ENCODE peak calls at places on chromosomes 16 and 17, in eight cellular contexts. O, L, W, G, M, R, P and F are unnamed samples.

GRCh38 chr17:8843344-8843743 is 24.1 kb downstream of the PIK3R6 start:
- DNase-seq in O (no peak), L (no peak), W (no peak), G (no peak), M (no peak), R (no peak), P (no peak), F (no peak)

GRCh38 chr17:27339836-27340550 is 46.1 kb downstream of the WSB1 start:
- DNase-seq in O (no peak), L (peak; percentile 52), W (peak; percentile 47), G (no peak), M (no peak), R (no peak), P (no peak), F (no peak)

GRCh38 chr16:8686031-8686621 is 11.7 kb downstream of the ABAT start:
- DNase-seq in O (no peak), L (no peak), W (no peak), G (no peak), M (peak; percentile 53), R (no peak), P (peak; percentile 53), F (no peak)

GRCh38 chr16:81601008-81601428 is 156.4 kb downstream of the CMIP start:
- DNase-seq in O (no peak), L (no peak), W (no peak), G (no peak), M (peak; percentile 80), R (no peak), P (no peak), F (no peak)

GRCh38 chr17:2712300-2713043 is 908 bp upstream of the CLUH start:
- DNase-seq in O (no peak), L (no peak), W (no peak), G (peak; percentile 78), M (no peak), R (no peak), P (no peak), F (no peak)

GRCh38 chr17:76969598-76970172 is 101.5 kb downstream of the MGAT5B start:
- DNase-seq in O (no peak), L (no peak), W (no peak), G (no peak), M (peak; percentile 29), R (no peak), P (no peak), F (no peak)

GRCh38 chr17:65984299-65984698 is 207.6 kb downstream of the CEP112 start:
- DNase-seq in O (no peak), L (no peak), W (no peak), G (no peak), M (peak; percentile 13), R (no peak), P (no peak), F (no peak)

GRCh38 chr16:50235581-50235980 is 30.8 kb upstream of the ADCY7 start:
- DNase-seq in O (no peak), L (no peak), W (no peak), G (no peak), M (peak; percentile 36), R (no peak), P (no peak), F (no peak)

GRCh38 chr17:41814195-41814594 is 1.4 kb downstream of the FKBP10 start:
- DNase-seq in O (no peak), L (no peak), W (no peak), G (no peak), M (peak; percentile 42), R (no peak), P (no peak), F (no peak)

GRCh38 chr16:86565644-86566511 is 751 bp upstream of the FOXC2 start:
- DNase-seq in O (no peak), L (no peak), W (no peak), G (no peak), M (peak; percentile 70), R (no peak), P (no peak), F (no peak)

GRCh38 chr16:19884021-19884485 is 595 bp downstream of the GPRC5B start:
- DNase-seq in O (no peak), L (no peak), W (no peak), G (no peak), M (peak; percentile 46), R (no peak), P (peak; percentile 66), F (no peak)

GRCh38 chr16:27322858-27323780 is 9.3 kb downstream of the IL4R start:
- DNase-seq in O (no peak), L (no peak), W (no peak), G (peak; percentile 57), M (no peak), R (no peak), P (no peak), F (no peak)

GRCh38 chr17:20116683-20117309 is 107.6 kb downstream of the SPECC1 start:
- DNase-seq in O (peak; percentile 21), L (peak; percentile 57), W (peak; percentile 72), G (no peak), M (peak; percentile 69), R (peak; percentile 52), P (peak; percentile 29), F (no peak)

GRCh38 chr17:72077326-72077960 is 43.4 kb upstream of the SOX9 start:
- DNase-seq in O (no peak), L (no peak), W (no peak), G (peak; percentile 28), M (no peak), R (no peak), P (no peak), F (peak; percentile 42)

GRCh38 chr17:66964083-66964771 is at the start of gene CACNG4:
- DNase-seq in O (no peak), L (no peak), W (no peak), G (no peak), M (peak; percentile 67), R (no peak), P (no peak), F (no peak)

GRCh38 chr17:76720941-76721340 is 5.5 kb downstream of the JMJD6 start:
- DNase-seq in O (no peak), L (no peak), W (no peak), G (peak; percentile 54), M (no peak), R (no peak), P (no peak), F (no peak)

GRCh38 chr16:85556456-85557082 is 56.6 kb upstream of the GSE1 start:
- DNase-seq in O (no peak), L (peak; percentile 68), W (peak; percentile 81), G (no peak), M (peak; percentile 71), R (peak; percentile 73), P (peak; percentile 31), F (no peak)

GRCh38 chr17:3961564-3962047 is 2.6 kb downstream of the ATP2A3 start:
- DNase-seq in O (no peak), L (peak; percentile 45), W (peak; percentile 82), G (no peak), M (no peak), R (peak; percentile 86), P (no peak), F (no peak)

GRCh38 chr17:20280832-20281231 is 186.5 kb downstream of the LGALS9B start:
- DNase-seq in O (no peak), L (no peak), W (no peak), G (no peak), M (no peak), R (no peak), P (no peak), F (no peak)

GRCh38 chr16:69267633-69268032 is 43.5 kb upstream of the VPS4A start:
- DNase-seq in O (no peak), L (no peak), W (no peak), G (no peak), M (no peak), R (no peak), P (no peak), F (no peak)